ENCODE peak calls at places on chromosomes 4 and X, in seven cellular contexts. One of them, this sample, is unnamed.

GRCh38 chr4:85823295-85823694 is 348.3 kb downstream of the ARHGAP24 start:
- DNase-seq in A549: no peak
- DNase-seq in colonic mucosa: no peak
- DNase-seq in heart right ventricle: peak
- DNase-seq in NB4: no peak
- DNase-seq in left ventricle myocardium inferior: no peak
- DNase-seq in fibroblast of mammary gland: peak
- DNase-seq in this sample: peak

GRCh38 chr4:165635261-165635838 is 237.7 kb upstream of the TLL1 start:
- DNase-seq in A549: no peak
- DNase-seq in colonic mucosa: no peak
- DNase-seq in heart right ventricle: no peak
- DNase-seq in NB4: no peak
- DNase-seq in left ventricle myocardium inferior: no peak
- DNase-seq in fibroblast of mammary gland: no peak
- DNase-seq in this sample: no peak

GRCh38 chr4:108861339-108861738 is 98.5 kb upstream of the ETNPPL start:
- DNase-seq in A549: no peak
- DNase-seq in colonic mucosa: no peak
- DNase-seq in heart right ventricle: no peak
- DNase-seq in NB4: peak
- DNase-seq in left ventricle myocardium inferior: no peak
- DNase-seq in fibroblast of mammary gland: peak
- DNase-seq in this sample: peak

GRCh38 chr4:87423313-87424031 is 1.1 kb downstream of the NUDT9 start:
- DNase-seq in A549: no peak
- DNase-seq in colonic mucosa: no peak
- DNase-seq in heart right ventricle: no peak
- DNase-seq in NB4: peak
- DNase-seq in left ventricle myocardium inferior: no peak
- DNase-seq in fibroblast of mammary gland: peak
- DNase-seq in this sample: peak

GRCh38 chr4:42083816-42084215 is 68.6 kb downstream of the BEND4 start:
- DNase-seq in A549: no peak
- DNase-seq in colonic mucosa: no peak
- DNase-seq in heart right ventricle: no peak
- DNase-seq in NB4: no peak
- DNase-seq in left ventricle myocardium inferior: no peak
- DNase-seq in fibroblast of mammary gland: peak
- DNase-seq in this sample: no peak

GRCh38 chrX:110415440-110416167 is 57.0 kb downstream of the RTL9 start:
- DNase-seq in A549: no peak
- DNase-seq in colonic mucosa: no peak
- DNase-seq in heart right ventricle: no peak
- DNase-seq in NB4: no peak
- DNase-seq in left ventricle myocardium inferior: no peak
- DNase-seq in fibroblast of mammary gland: peak
- DNase-seq in this sample: no peak

GRCh38 chrX:129230850-129231512 is 292.3 kb downstream of the SMARCA1 start:
- DNase-seq in A549: no peak
- DNase-seq in colonic mucosa: no peak
- DNase-seq in heart right ventricle: peak
- DNase-seq in NB4: no peak
- DNase-seq in left ventricle myocardium inferior: no peak
- DNase-seq in fibroblast of mammary gland: no peak
- DNase-seq in this sample: no peak

GRCh38 chr4:23516719-23517118 is 373.1 kb downstream of the PPARGC1A start:
- DNase-seq in A549: no peak
- DNase-seq in colonic mucosa: no peak
- DNase-seq in heart right ventricle: no peak
- DNase-seq in NB4: peak
- DNase-seq in left ventricle myocardium inferior: no peak
- DNase-seq in fibroblast of mammary gland: no peak
- DNase-seq in this sample: peak

GRCh38 chr4:20883231-20883630 is 183.0 kb downstream of the PACRGL start:
- DNase-seq in A549: no peak
- DNase-seq in colonic mucosa: no peak
- DNase-seq in heart right ventricle: no peak
- DNase-seq in NB4: no peak
- DNase-seq in left ventricle myocardium inferior: no peak
- DNase-seq in fibroblast of mammary gland: no peak
- DNase-seq in this sample: no peak

GRCh38 chr4:3283916-3284315 is 8.9 kb upstream of the RGS12 start:
- DNase-seq in A549: no peak
- DNase-seq in colonic mucosa: peak
- DNase-seq in heart right ventricle: no peak
- DNase-seq in NB4: no peak
- DNase-seq in left ventricle myocardium inferior: no peak
- DNase-seq in fibroblast of mammary gland: no peak
- DNase-seq in this sample: peak

GRCh38 chr4:57116245-57116644 is 6.1 kb upstream of the IGFBP7 start:
- DNase-seq in A549: no peak
- DNase-seq in colonic mucosa: no peak
- DNase-seq in heart right ventricle: no peak
- DNase-seq in NB4: no peak
- DNase-seq in left ventricle myocardium inferior: no peak
- DNase-seq in fibroblast of mammary gland: no peak
- DNase-seq in this sample: no peak

GRCh38 chr4:167890226-167890625 is 202.1 kb upstream of the ANXA10 start:
- DNase-seq in A549: no peak
- DNase-seq in colonic mucosa: no peak
- DNase-seq in heart right ventricle: no peak
- DNase-seq in NB4: no peak
- DNase-seq in left ventricle myocardium inferior: no peak
- DNase-seq in fibroblast of mammary gland: peak
- DNase-seq in this sample: peak

GRCh38 chr4:122702939-122703338 is 29.6 kb upstream of the BBS12 start:
- DNase-seq in A549: no peak
- DNase-seq in colonic mucosa: peak
- DNase-seq in heart right ventricle: no peak
- DNase-seq in NB4: no peak
- DNase-seq in left ventricle myocardium inferior: no peak
- DNase-seq in fibroblast of mammary gland: no peak
- DNase-seq in this sample: no peak

GRCh38 chr4:112075129-112075753 is 70.0 kb upstream of the FAM241A start:
- DNase-seq in A549: peak
- DNase-seq in colonic mucosa: peak
- DNase-seq in heart right ventricle: no peak
- DNase-seq in NB4: peak
- DNase-seq in left ventricle myocardium inferior: no peak
- DNase-seq in fibroblast of mammary gland: peak
- DNase-seq in this sample: peak

GRCh38 chr4:54217642-54218486 is 11.2 kb upstream of the PDGFRA start:
- DNase-seq in A549: peak
- DNase-seq in colonic mucosa: peak
- DNase-seq in heart right ventricle: peak
- DNase-seq in NB4: peak
- DNase-seq in left ventricle myocardium inferior: peak
- DNase-seq in fibroblast of mammary gland: peak
- DNase-seq in this sample: peak

GRCh38 chr4:24657768-24658617 is 73.6 kb upstream of the DHX15 start:
- DNase-seq in A549: peak
- DNase-seq in colonic mucosa: peak
- DNase-seq in heart right ventricle: no peak
- DNase-seq in NB4: peak
- DNase-seq in left ventricle myocardium inferior: peak
- DNase-seq in fibroblast of mammary gland: peak
- DNase-seq in this sample: peak

GRCh38 chr4:5383191-5383980 is 325.0 kb downstream of the EVC2 start:
- DNase-seq in A549: no peak
- DNase-seq in colonic mucosa: no peak
- DNase-seq in heart right ventricle: no peak
- DNase-seq in NB4: no peak
- DNase-seq in left ventricle myocardium inferior: no peak
- DNase-seq in fibroblast of mammary gland: no peak
- DNase-seq in this sample: no peak

GRCh38 chr4:40189997-40190396 is 6.8 kb upstream of the RHOH start:
- DNase-seq in A549: no peak
- DNase-seq in colonic mucosa: peak
- DNase-seq in heart right ventricle: no peak
- DNase-seq in NB4: no peak
- DNase-seq in left ventricle myocardium inferior: no peak
- DNase-seq in fibroblast of mammary gland: no peak
- DNase-seq in this sample: no peak

GRCh38 chrX:150365051-150365952 is 2.2 kb downstream of the MAMLD1 start:
- DNase-seq in A549: peak
- DNase-seq in colonic mucosa: peak
- DNase-seq in heart right ventricle: peak
- DNase-seq in NB4: peak
- DNase-seq in left ventricle myocardium inferior: peak
- DNase-seq in fibroblast of mammary gland: peak
- DNase-seq in this sample: peak

GRCh38 chr4:77600521-77601451 is 4.8 kb upstream of the CXCL13 start:
- DNase-seq in A549: peak
- DNase-seq in colonic mucosa: peak
- DNase-seq in heart right ventricle: no peak
- DNase-seq in NB4: peak
- DNase-seq in left ventricle myocardium inferior: no peak
- DNase-seq in fibroblast of mammary gland: peak
- DNase-seq in this sample: peak

GRCh38 chr4:111506706-111507105 is 638.5 kb upstream of the FAM241A start:
- DNase-seq in A549: no peak
- DNase-seq in colonic mucosa: no peak
- DNase-seq in heart right ventricle: no peak
- DNase-seq in NB4: no peak
- DNase-seq in left ventricle myocardium inferior: no peak
- DNase-seq in fibroblast of mammary gland: peak
- DNase-seq in this sample: peak

GRCh38 chrX:8091526-8091925 is 79.5 kb downstream of the VCX2 start:
- DNase-seq in A549: no peak
- DNase-seq in colonic mucosa: no peak
- DNase-seq in heart right ventricle: no peak
- DNase-seq in NB4: no peak
- DNase-seq in left ventricle myocardium inferior: no peak
- DNase-seq in fibroblast of mammary gland: no peak
- DNase-seq in this sample: no peak

GRCh38 chr4:20984011-20984836 is 284.0 kb downstream of the PACRGL start:
- DNase-seq in A549: no peak
- DNase-seq in colonic mucosa: no peak
- DNase-seq in heart right ventricle: no peak
- DNase-seq in NB4: no peak
- DNase-seq in left ventricle myocardium inferior: peak
- DNase-seq in fibroblast of mammary gland: no peak
- DNase-seq in this sample: no peak

GRCh38 chr4:170887396-170887795 is 797.6 kb upstream of the AADAT start:
- DNase-seq in A549: no peak
- DNase-seq in colonic mucosa: no peak
- DNase-seq in heart right ventricle: no peak
- DNase-seq in NB4: no peak
- DNase-seq in left ventricle myocardium inferior: no peak
- DNase-seq in fibroblast of mammary gland: no peak
- DNase-seq in this sample: no peak

GRCh38 chrX:118562574-118563164 is 67.1 kb downstream of the DOCK11 start:
- DNase-seq in A549: no peak
- DNase-seq in colonic mucosa: no peak
- DNase-seq in heart right ventricle: no peak
- DNase-seq in NB4: no peak
- DNase-seq in left ventricle myocardium inferior: no peak
- DNase-seq in fibroblast of mammary gland: no peak
- DNase-seq in this sample: no peak

GRCh38 chrX:24768556-24768955 is 74.8 kb downstream of the POLA1 start:
- DNase-seq in A549: no peak
- DNase-seq in colonic mucosa: no peak
- DNase-seq in heart right ventricle: no peak
- DNase-seq in NB4: no peak
- DNase-seq in left ventricle myocardium inferior: no peak
- DNase-seq in fibroblast of mammary gland: no peak
- DNase-seq in this sample: peak
- TF ChIP-seq CTCF in A549: no peak
- TF ChIP-seq CTCF in colonic mucosa: no peak
- TF ChIP-seq CTCF in heart right ventricle: no peak
- TF ChIP-seq CTCF in NB4: no peak
- TF ChIP-seq CTCF in left ventricle myocardium inferior: no peak
- TF ChIP-seq CTCF in fibroblast of mammary gland: no peak
- TF ChIP-seq CTCF in this sample: no peak

GRCh38 chr4:180909279-180909678 is 1333.9 kb upstream of the TENM3 start:
- DNase-seq in A549: no peak
- DNase-seq in colonic mucosa: no peak
- DNase-seq in heart right ventricle: no peak
- DNase-seq in NB4: peak
- DNase-seq in left ventricle myocardium inferior: no peak
- DNase-seq in fibroblast of mammary gland: peak
- DNase-seq in this sample: peak
- TF ChIP-seq CTCF in A549: no peak
- TF ChIP-seq CTCF in colonic mucosa: no peak
- TF ChIP-seq CTCF in heart right ventricle: no peak
- TF ChIP-seq CTCF in NB4: peak
- TF ChIP-seq CTCF in left ventricle myocardium inferior: no peak
- TF ChIP-seq CTCF in fibroblast of mammary gland: peak
- TF ChIP-seq CTCF in this sample: peak

DNA sequence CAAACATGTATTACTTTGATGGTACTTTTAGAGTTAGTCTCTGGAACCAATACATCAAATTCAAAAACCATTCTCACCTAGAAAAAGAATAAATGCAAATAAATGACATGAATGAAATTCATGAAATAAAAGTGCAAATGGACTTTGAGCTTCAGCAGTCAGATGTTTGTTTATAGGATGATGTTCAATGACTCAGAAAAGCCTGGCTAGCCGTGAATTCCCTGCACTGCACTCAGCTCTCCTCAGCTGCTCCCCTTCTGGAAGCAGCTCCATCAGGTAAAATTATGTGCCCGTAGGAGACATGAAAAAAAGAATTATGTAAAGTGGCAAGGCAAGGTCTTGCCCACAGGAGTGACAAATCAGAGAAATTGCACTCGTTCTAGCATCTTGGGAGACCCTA is 390.6 kb downstream of the GPM6A start:
- DNase-seq in A549: peak
- DNase-seq in colonic mucosa: no peak
- DNase-seq in heart right ventricle: no peak
- DNase-seq in NB4: no peak
- DNase-seq in left ventricle myocardium inferior: no peak
- DNase-seq in fibroblast of mammary gland: peak
- DNase-seq in this sample: peak
- TF ChIP-seq CTCF in A549: no peak
- TF ChIP-seq CTCF in colonic mucosa: no peak
- TF ChIP-seq CTCF in heart right ventricle: no peak
- TF ChIP-seq CTCF in NB4: no peak
- TF ChIP-seq CTCF in left ventricle myocardium inferior: no peak
- TF ChIP-seq CTCF in fibroblast of mammary gland: no peak
- TF ChIP-seq CTCF in this sample: no peak

DNA sequence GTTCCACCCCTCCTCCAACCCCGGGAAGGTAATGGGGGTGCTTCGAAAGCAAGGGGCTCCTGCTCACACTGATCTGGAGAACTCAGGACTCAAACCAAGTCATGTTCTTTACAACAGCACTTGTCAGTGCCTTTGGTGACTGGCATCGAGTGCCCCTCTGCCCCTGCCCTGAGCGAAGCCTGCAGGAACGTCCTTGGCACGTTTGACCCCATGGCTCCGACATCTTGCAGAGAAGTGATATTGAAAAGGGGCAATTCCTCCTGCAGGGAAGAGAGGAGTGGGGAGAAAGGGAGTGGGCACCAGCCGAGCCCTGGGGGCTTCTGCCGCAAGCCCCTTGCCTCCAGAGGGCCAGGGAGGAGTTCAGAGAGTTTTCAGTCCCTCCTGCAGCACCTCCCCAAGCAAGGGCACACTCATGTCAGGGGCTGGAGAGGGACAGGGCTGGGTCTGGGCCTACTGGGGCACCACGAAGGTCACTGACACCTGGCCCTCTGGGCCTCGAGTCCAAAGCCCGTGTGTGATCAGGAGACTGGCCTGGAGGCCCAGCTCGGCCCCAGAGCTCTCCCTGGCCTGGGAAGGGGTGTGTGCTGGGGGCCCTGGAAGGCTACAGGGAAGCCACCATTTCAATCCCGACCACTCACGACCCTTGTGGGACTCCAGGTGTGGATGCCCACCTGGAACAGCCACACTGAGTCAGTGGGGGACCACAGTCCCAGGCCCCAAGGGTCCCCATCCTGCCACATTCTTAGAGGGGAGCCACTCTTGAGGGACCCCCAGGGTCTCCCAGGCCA is 94.9 kb upstream of the NKX1-1 start:
- DNase-seq in A549: no peak
- DNase-seq in colonic mucosa: no peak
- DNase-seq in heart right ventricle: no peak
- DNase-seq in NB4: no peak
- DNase-seq in left ventricle myocardium inferior: no peak
- DNase-seq in fibroblast of mammary gland: no peak
- DNase-seq in this sample: no peak
- TF ChIP-seq CTCF in A549: no peak
- TF ChIP-seq CTCF in colonic mucosa: no peak
- TF ChIP-seq CTCF in heart right ventricle: no peak
- TF ChIP-seq CTCF in NB4: no peak
- TF ChIP-seq CTCF in left ventricle myocardium inferior: no peak
- TF ChIP-seq CTCF in fibroblast of mammary gland: no peak
- TF ChIP-seq CTCF in this sample: no peak

This sample was measured in MCF 10A.